ENCODE peak calls at places on chromosomes 13 and 19, in five cellular contexts. One of them, this sample, is unnamed.

GRCh38 chr19:46616631-46617322 is 8.1 kb downstream of the PTGIR start:
- DNase-seq in adipocyte: peak; percentile 68
- DNase-seq in activated CD8-positive, alpha-beta T cell treated with anti-CD3 and anti-CD28 coated beads, Interleukin-2, amount 10 ng/mL, durations not matched to agents 7 days and 5 days: peak; percentile 60
- DNase-seq in anterior cingulate cortex: no peak
- DNase-seq in fibroblast of lung: peak; percentile 50
- DNase-seq in this sample: peak; percentile 45

GRCh38 chr19:48511800-48512503 is at the start of gene LMTK3:
- DNase-seq in adipocyte: peak; percentile 74
- DNase-seq in activated CD8-positive, alpha-beta T cell treated with anti-CD3 and anti-CD28 coated beads, Interleukin-2, amount 10 ng/mL, durations not matched to agents 7 days and 5 days: peak; percentile 90
- DNase-seq in anterior cingulate cortex: peak; percentile 85
- DNase-seq in fibroblast of lung: peak; percentile 22
- DNase-seq in this sample: peak; percentile 81

GRCh38 chr19:23531231-23531790 is 136.0 kb upstream of the ZNF91 start:
- DNase-seq in anterior cingulate cortex: no peak
- DNase-seq in activated CD8-positive, alpha-beta T cell treated with anti-CD3 and anti-CD28 coated beads, Interleukin-2, amount 10 ng/mL, durations not matched to agents 7 days and 5 days: no peak
- DNase-seq in fibroblast of lung: no peak
- DNase-seq in adipocyte: no peak
- DNase-seq in this sample: no peak

GRCh38 chr13:45799451-45799850 is 52.1 kb downstream of the SIAH3 start:
- DNase-seq in adipocyte: no peak
- DNase-seq in fibroblast of lung: no peak
- DNase-seq in activated CD8-positive, alpha-beta T cell treated with anti-CD3 and anti-CD28 coated beads, Interleukin-2, amount 10 ng/mL, durations not matched to agents 7 days and 5 days: no peak
- DNase-seq in anterior cingulate cortex: no peak
- DNase-seq in this sample: no peak

GRCh38 chr13:75430618-75431209 is 51.3 kb downstream of the TBC1D4 start:
- DNase-seq in activated CD8-positive, alpha-beta T cell treated with anti-CD3 and anti-CD28 coated beads, Interleukin-2, amount 10 ng/mL, durations not matched to agents 7 days and 5 days: no peak
- DNase-seq in anterior cingulate cortex: no peak
- DNase-seq in adipocyte: no peak
- DNase-seq in fibroblast of lung: no peak
- DNase-seq in this sample: no peak

GRCh38 chr13:95124959-95125358 is 176.3 kb downstream of the ABCC4 start:
- DNase-seq in fibroblast of lung: no peak
- DNase-seq in activated CD8-positive, alpha-beta T cell treated with anti-CD3 and anti-CD28 coated beads, Interleukin-2, amount 10 ng/mL, durations not matched to agents 7 days and 5 days: no peak
- DNase-seq in adipocyte: no peak
- DNase-seq in anterior cingulate cortex: no peak
- DNase-seq in this sample: no peak

GRCh38 chr13:73849292-73849691 is 284.9 kb downstream of the KLF12 start:
- DNase-seq in activated CD8-positive, alpha-beta T cell treated with anti-CD3 and anti-CD28 coated beads, Interleukin-2, amount 10 ng/mL, durations not matched to agents 7 days and 5 days: peak; percentile 40
- DNase-seq in adipocyte: peak; percentile 56
- DNase-seq in fibroblast of lung: peak; percentile 57
- DNase-seq in anterior cingulate cortex: no peak
- DNase-seq in this sample: no peak

GRCh38 chr13:91361755-91362271 is 14.3 kb downstream of the MIR17HG start:
- DNase-seq in anterior cingulate cortex: no peak
- DNase-seq in fibroblast of lung: no peak
- DNase-seq in activated CD8-positive, alpha-beta T cell treated with anti-CD3 and anti-CD28 coated beads, Interleukin-2, amount 10 ng/mL, durations not matched to agents 7 days and 5 days: no peak
- DNase-seq in adipocyte: peak; percentile 17
- DNase-seq in this sample: no peak

GRCh38 chr19:49128545-49129237 is 9.3 kb downstream of the PPFIA3 start:
- DNase-seq in adipocyte: no peak
- DNase-seq in fibroblast of lung: no peak
- DNase-seq in activated CD8-positive, alpha-beta T cell treated with anti-CD3 and anti-CD28 coated beads, Interleukin-2, amount 10 ng/mL, durations not matched to agents 7 days and 5 days: no peak
- DNase-seq in anterior cingulate cortex: no peak
- DNase-seq in this sample: no peak